ENCODE peak calls at places on chromosomes 16 and 17, in five cellular contexts. O, I, R, U and W are unnamed samples.

GRCh38 chr16:81866820-81867440 is 87.8 kb downstream of the PLCG2 start:
- DNase-seq in O (no peak), I (no peak), R (no peak), U (no peak), W (no peak)

GRCh38 chr16:3045758-3046505 is 429 bp upstream of the MMP25 start:
- DNase-seq in O (no peak), I (no peak), R (peak), U (no peak), W (peak)

GRCh38 chr16:30774367-30775130 is 12.4 kb downstream of the RNF40 start:
- DNase-seq in O (no peak), I (no peak), R (no peak), U (no peak), W (no peak)

GRCh38 chr16:12271006-12271405 is 294.5 kb downstream of the SNX29 start:
- DNase-seq in O (no peak), I (peak), R (no peak), U (no peak), W (no peak)

GRCh38 chr17:1186923-1187771 is 7.4 kb upstream of the ABR start:
- DNase-seq in O (peak), I (peak), R (peak), U (peak), W (peak)

GRCh38 chr17:50634915-50635719 is 436 bp downstream of the ABCC3 start:
- DNase-seq in O (no peak), I (no peak), R (no peak), U (no peak), W (no peak)

GRCh38 chr17:65975878-65976277 is 216.1 kb downstream of the CEP112 start:
- DNase-seq in O (no peak), I (no peak), R (no peak), U (no peak), W (no peak)

GRCh38 chr16:6528217-6528616 is 804.4 kb upstream of the RBFOX1 start:
- DNase-seq in O (no peak), I (no peak), R (no peak), U (no peak), W (no peak)

GRCh38 chr16:86286991-86287640 is 223.2 kb upstream of the FOXF1 start:
- DNase-seq in O (no peak), I (no peak), R (no peak), U (no peak), W (peak)

GRCh38 chr17:12691173-12691572 is 25.5 kb downstream of the MYOCD start:
- DNase-seq in O (no peak), I (no peak), R (no peak), U (peak), W (no peak)

GRCh38 chr17:42361781-42362186 is 26.5 kb downstream of the STAT3 start:
- DNase-seq in O (no peak), I (peak), R (no peak), U (no peak), W (peak)

GRCh38 chr17:81365601-81366585 is 29.4 kb upstream of the BAHCC1 start:
- DNase-seq in O (no peak), I (no peak), R (no peak), U (peak), W (no peak)

GRCh38 chr17:69335018-69335417 is 8.1 kb upstream of the ABCA5 start:
- DNase-seq in O (no peak), I (peak), R (no peak), U (no peak), W (no peak)

GRCh38 chr16:12964466-12964865 is 63.1 kb downstream of the SHISA9 start:
- DNase-seq in O (no peak), I (no peak), R (no peak), U (no peak), W (no peak)

GRCh38 chr17:79249945-79250521 is 175.4 kb downstream of the ENGASE start:
- DNase-seq in O (no peak), I (no peak), R (no peak), U (no peak), W (no peak)

GRCh38 chr16:64343061-64343819 is 778.6 kb downstream of the CDH11 start:
- DNase-seq in O (no peak), I (no peak), R (no peak), U (no peak), W (no peak)

GRCh38 chr16:75244225-75244792 is 7.1 kb downstream of the BCAR1 start:
- DNase-seq in O (peak), I (no peak), R (no peak), U (peak), W (no peak)

GRCh38 chr16:10906482-10906881 is 29.5 kb downstream of the CIITA start:
- DNase-seq in O (no peak), I (no peak), R (no peak), U (no peak), W (no peak)